ENCODE peak calls at places on chromosome 9, in ten cellular contexts. B, C, G, X, I, J, K, E, F and T are unnamed samples.

GRCh38 chr9:133506653-133507038 is 18.1 kb downstream of the MYMK start:
- DNase-seq in B (no peak), C (no peak), G (peak), X (no peak), I (no peak), J (no peak), K (peak), E (peak), F (no peak), T (peak)

GRCh38 chr9:109507421-109507838 is 9.3 kb upstream of the PTPN3 start:
- DNase-seq in B (peak), C (no peak), G (no peak), X (no peak), I (no peak), J (no peak), K (peak), E (peak), F (no peak), T (peak)

GRCh38 chr9:5388026-5388806 is 48.5 kb upstream of the RLN1 start:
- DNase-seq in B (no peak), C (peak), G (no peak), X (no peak), I (no peak), J (no peak), K (peak), E (peak), F (no peak), T (peak)

GRCh38 chr9:6484210-6484609 is 71.2 kb downstream of the UHRF2 start:
- DNase-seq in B (no peak), C (no peak), G (no peak), X (no peak), I (no peak), J (no peak), K (no peak), E (no peak), F (no peak), T (no peak)

GRCh38 chr9:36870960-36871359 is 163.1 kb downstream of the PAX5 start:
- DNase-seq in B (no peak), C (no peak), G (no peak), X (no peak), I (no peak), J (no peak), K (no peak), E (no peak), F (no peak), T (no peak)

GRCh38 chr9:112239284-112239683 is 64.2 kb upstream of the SUSD1 start:
- DNase-seq in B (no peak), C (peak), G (no peak), X (no peak), I (no peak), J (no peak), K (no peak), E (no peak), F (peak), T (no peak)

GRCh38 chr9:76610009-76610352 is 151.0 kb downstream of the GCNT1 start:
- DNase-seq in B (no peak), C (no peak), G (no peak), X (no peak), I (no peak), J (no peak), K (peak), E (no peak), F (no peak), T (peak)

GRCh38 chr9:30235564-30235963 is 2148.9 kb upstream of the ACO1 start:
- DNase-seq in B (no peak), C (no peak), G (no peak), X (no peak), I (no peak), J (no peak), K (no peak), E (no peak), F (no peak), T (no peak)

GRCh38 chr9:137280478-137281344 is 3.2 kb downstream of the TOR4A start:
- DNase-seq in B (no peak), C (peak), G (no peak), X (no peak), I (no peak), J (no peak), K (no peak), E (no peak), F (peak), T (peak)